ENCODE peak calls at places on chromosome 22, in nine cellular contexts. H is endothelial cell of umbilical vein, Q is sigmoid colon, L is prostate gland, N is transverse colon, C is Panc1, F is GM23338, P is stomach, A is HCT116. U is an unnamed sample. For H3K36me3, the result is how much of the 10 kb centered on the place peaks cover.

GRCh38 chr22:39724390-39724789 is 153.8 kb downstream of the CACNA1I start:
- DNase-seq in P (no peak), L (no peak), C (no peak), N (no peak), A (peak), H (no peak), Q (no peak), F (peak), U (peak)

GRCh38 chr22:24096401-24097115 is 84.7 kb upstream of the SUSD2 start:
- DNase-seq in A (no peak), P (no peak), N (no peak), L (no peak), Q (peak), C (no peak), H (no peak), F (no peak), U (peak)

GRCh38 chr22:41561335-41561734 is 525 bp downstream of the CSDC2 start:
- DNase-seq in P (no peak), H (no peak), A (no peak), Q (peak), C (no peak), N (no peak), F (peak), L (no peak), U (no peak)

GRCh38 chr22:39264344-39265116 is 19.7 kb upstream of the PDGFB start:
- DNase-seq in F (no peak), H (no peak), N (peak), C (no peak), P (no peak), L (no peak), Q (peak), A (no peak), U (no peak)

GRCh38 chr22:49214976-49215375 is 612.7 kb downstream of the BRD1 start:
- DNase-seq in C (no peak), N (peak), A (no peak), H (no peak), P (peak), F (no peak), L (no peak), Q (peak), U (peak)

GRCh38 chr22:42132457-42132856 is 1.8 kb upstream of the CYP2D6 start:
- DNase-seq in P (no peak), N (no peak), F (peak), L (no peak), H (no peak), C (no peak), Q (no peak), A (no peak), U (peak)

GRCh38 chr22:50621948-50622722 is 5.8 kb downstream of the ARSA start:
- DNase-seq in P (peak), H (no peak), L (peak), F (no peak), A (no peak), C (no peak), Q (no peak), N (peak), U (no peak)

GRCh38 chr22:17106161-17106784 is 14.9 kb downstream of the TMEM121B start:
- DNase-seq in Q (peak), L (no peak), N (no peak), P (no peak), C (no peak), F (peak), A (no peak), H (no peak), U (no peak)

GRCh38 chr22:27150530-27150909 is 493.1 kb downstream of the MIAT start:
- DNase-seq in H (no peak), F (no peak), L (no peak), N (no peak), Q (no peak), A (no peak), P (no peak), C (no peak), U (no peak)

GRCh38 chr22:49367016-49367697 is 460.5 kb downstream of the BRD1 start:
- DNase-seq in Q (peak), F (no peak), P (peak), L (no peak), N (no peak), C (no peak), A (no peak), H (no peak), U (no peak)

GRCh38 chr22:46607483-46608114 is 12.6 kb upstream of the GRAMD4 start:
- DNase-seq in H (no peak), Q (no peak), A (no peak), N (no peak), F (no peak), C (no peak), P (no peak), L (peak), U (no peak)

GRCh38 chr22:48488611-48489456 is 1338.8 kb downstream of the BRD1 start:
- DNase-seq in N (no peak), P (no peak), H (no peak), L (no peak), Q (peak), F (peak), A (no peak), C (no peak), U (peak)

GRCh38 chr22:44212936-44213335 is 32.2 kb downstream of the PARVG start:
- DNase-seq in L (no peak), F (no peak), C (no peak), N (no peak), A (no peak), Q (no peak), H (no peak), P (no peak), U (no peak)

GRCh38 chr22:35558031-35558430 is 17.4 kb downstream of the RASD2 start:
- DNase-seq in H (no peak), P (no peak), N (no peak), Q (no peak), F (no peak), A (no peak), L (no peak), C (no peak), U (no peak)

GRCh38 chr22:27456696-27457503 is 344.7 kb downstream of the MN1 start:
- DNase-seq in C (no peak), A (no peak), L (no peak), F (no peak), Q (no peak), H (peak), P (no peak), N (no peak), U (no peak)

GRCh38 chr22:18085188-18085587 is 7.4 kb downstream of the PEX26 start:
- DNase-seq in H (no peak), C (no peak), P (peak), A (no peak), N (peak), L (no peak), F (no peak), Q (no peak), U (no peak)

GRCh38 chr22:25110596-25110845 is 89.1 kb upstream of the CRYBB3 start:
- DNase-seq in C (peak), N (no peak), A (no peak), P (no peak), F (no peak), H (no peak), L (no peak), Q (no peak), U (no peak)

GRCh38 chr22:42202669-42203068 is 67.8 kb downstream of the TCF20 start:
- DNase-seq in L (no peak), H (no peak), A (no peak), C (no peak), P (no peak), N (no peak), Q (no peak), F (no peak), U (no peak)

GRCh38 chr22:23841292-23841691 is 2.5 kb upstream of the DERL3 start:
- DNase-seq in H (no peak), A (no peak), C (no peak), F (no peak), P (no peak), L (no peak), Q (no peak), N (no peak), U (no peak)

GRCh38 chr22:43824724-43825485 is 12.8 kb upstream of the EFCAB6 start:
- DNase-seq in Q (no peak), F (no peak), N (no peak), A (no peak), L (no peak), C (no peak), H (no peak), P (peak), U (no peak)

GRCh38 chr22:17266261-17266971 is 47.2 kb upstream of the ADA2 start:
- DNase-seq in H (no peak), C (no peak), F (peak), Q (no peak), A (no peak), L (no peak), N (peak), P (no peak), U (no peak)

GRCh38 chr22:20748820-20749428 is 25.0 kb upstream of the SERPIND1 start:
- DNase-seq in L (peak), C (no peak), F (no peak), N (no peak), H (peak), Q (no peak), P (no peak), A (no peak), U (no peak)

GRCh38 chr22:41562461-41562860 is 1.7 kb downstream of the CSDC2 start:
- DNase-seq in F (no peak), L (no peak), A (no peak), P (no peak), Q (no peak), H (no peak), N (no peak), C (no peak), U (no peak)

GRCh38 chr22:43891360-43892182 is at the start of gene PNPLA5:
- DNase-seq in H (no peak), P (no peak), N (no peak), Q (no peak), C (no peak), F (peak), L (no peak), A (no peak), U (no peak)

GRCh38 chr22:48342732-48343131 is 1484.9 kb downstream of the BRD1 start:
- DNase-seq in L (no peak), F (no peak), P (no peak), Q (peak), N (no peak), A (no peak), H (no peak), C (no peak), U (no peak)

GRCh38 chr22:44314425-44315067 is 1.8 kb upstream of the SHISAL1 start:
- DNase-seq in A (no peak), H (no peak), L (no peak), F (no peak), C (no peak), P (no peak), Q (no peak), N (no peak), U (no peak)

GRCh38 chr22:40021401-40022000 is 26.7 kb downstream of the FAM83F start:
- DNase-seq in H (no peak), N (no peak), P (no peak), Q (no peak), F (no peak), C (no peak), A (no peak), L (no peak), U (no peak)

GRCh38 chr22:47817380-47817779 is 1054.9 kb downstream of the TBC1D22A start:
- DNase-seq in A (no peak), L (no peak), Q (no peak), C (no peak), P (no peak), H (no peak), N (no peak), F (no peak), U (no peak)

GRCh38 chr22:35597692-35598395 is 19.3 kb downstream of the MB start:
- DNase-seq in C (no peak), N (no peak), L (no peak), Q (no peak), F (no peak), P (no peak), A (no peak), H (no peak), U (no peak)

GRCh38 chr22:25143161-25144076 is 56.2 kb upstream of the CRYBB3 start:
- DNase-seq in P (no peak), A (no peak), N (no peak), H (peak), L (no peak), C (no peak), Q (no peak), F (no peak), U (no peak)

GRCh38 chr22:41094036-41094435 is 1.6 kb downstream of the EP300 start:
- DNase-seq in P (no peak), C (no peak), L (no peak), F (peak), H (peak), N (peak), Q (no peak), A (no peak), U (no peak)

GRCh38 chr22:24930678-24931077 is 15.8 kb downstream of the LHFPL7 start:
- DNase-seq in F (no peak), C (no peak), A (no peak), N (no peak), H (no peak), P (no peak), Q (no peak), L (no peak), U (no peak)

GRCh38 chr22:26463688-26464087 is 19.9 kb downstream of the HPS4 start:
- DNase-seq in Q (no peak), N (no peak), L (no peak), A (no peak), P (no peak), F (no peak), C (no peak), H (no peak), U (no peak)

GRCh38 chr22:39686178-39686620 is 115.6 kb downstream of the CACNA1I start:
- DNase-seq in H (no peak), A (no peak), F (no peak), L (no peak), Q (no peak), P (no peak), N (no peak), C (no peak), U (no peak)

GRCh38 chr22:44247346-44247745 is 65.4 kb downstream of the SHISAL1 start:
- DNase-seq in A (no peak), F (no peak), P (peak), L (no peak), C (no peak), H (no peak), N (no peak), Q (no peak), U (no peak)

GRCh38 chr22:49935561-49935960 is 17.1 kb downstream of the CRELD2 start:
- DNase-seq in P (no peak), N (no peak), Q (no peak), A (no peak), F (peak), C (no peak), H (no peak), L (no peak), U (no peak)

GRCh38 chr22:36221799-36222751 is 17.3 kb downstream of the APOL2 start:
- DNase-seq in Q (no peak), F (peak), A (peak), P (peak), L (peak), H (peak), N (peak), C (peak), U (no peak)

GRCh38 chr22:40728731-40729189 is 49.5 kb downstream of the MCHR1 start:
- DNase-seq in C (no peak), Q (no peak), A (no peak), L (peak), N (peak), H (no peak), P (peak), F (no peak), U (no peak)

GRCh38 chr22:48169227-48169626 is 1406.8 kb downstream of the TBC1D22A start:
- DNase-seq in F (no peak), C (no peak), L (no peak), H (no peak), A (no peak), P (no peak), N (no peak), Q (no peak), U (peak)

GRCh38 chr22:30289126-30289979 is at the start of gene CASTOR1:
- DNase-seq in N (peak), F (peak), Q (peak), P (peak), C (peak), H (peak), A (peak), L (peak), U (peak)

GRCh38 chr22:30290318-30290678 is 993 bp upstream of the CASTOR1 start:
- DNase-seq in P (no peak), H (peak), C (no peak), A (no peak), L (peak), F (no peak), N (no peak), Q (no peak), U (no peak)

GRCh38 chr22:30288414-30289125 is 735 bp downstream of the CASTOR1 start:
- DNase-seq in L (no peak), P (no peak), C (no peak), N (no peak), A (no peak), Q (peak), F (no peak), H (no peak), U (no peak)

GRCh38 chr22:30290679-30291333 is 1.5 kb upstream of the CASTOR1 start:
- DNase-seq in H (peak), C (no peak), Q (peak), N (peak), F (peak), P (peak), A (no peak), L (peak), U (peak)

DNA sequence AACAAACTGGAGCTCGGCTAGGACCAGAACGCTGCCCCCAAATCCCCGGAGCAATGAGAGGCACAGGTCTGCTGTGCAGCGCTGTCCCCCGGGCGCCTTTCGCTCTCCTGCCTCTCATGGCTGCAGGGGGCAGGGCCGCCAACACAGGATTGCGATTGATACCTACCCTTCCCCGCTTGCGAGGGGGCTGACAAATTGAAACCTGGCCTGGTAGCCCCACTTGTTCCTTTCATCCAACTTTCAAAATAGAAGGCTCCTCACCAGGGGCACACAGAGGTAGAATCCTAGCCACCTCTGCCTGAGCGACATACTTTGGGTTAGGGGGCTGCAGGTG is 642 bp upstream of the CASTOR1 start:
- DNase-seq in A (no peak), C (no peak), P (no peak), N (no peak), H (no peak), L (no peak), Q (no peak), F (peak), U (no peak)
- H3K36me3 ChIP-seq in A (under half), C (under half), P (under half), N (under half), H (under half), L (under half), Q (under half), F (under half), U (under half)

DNA sequence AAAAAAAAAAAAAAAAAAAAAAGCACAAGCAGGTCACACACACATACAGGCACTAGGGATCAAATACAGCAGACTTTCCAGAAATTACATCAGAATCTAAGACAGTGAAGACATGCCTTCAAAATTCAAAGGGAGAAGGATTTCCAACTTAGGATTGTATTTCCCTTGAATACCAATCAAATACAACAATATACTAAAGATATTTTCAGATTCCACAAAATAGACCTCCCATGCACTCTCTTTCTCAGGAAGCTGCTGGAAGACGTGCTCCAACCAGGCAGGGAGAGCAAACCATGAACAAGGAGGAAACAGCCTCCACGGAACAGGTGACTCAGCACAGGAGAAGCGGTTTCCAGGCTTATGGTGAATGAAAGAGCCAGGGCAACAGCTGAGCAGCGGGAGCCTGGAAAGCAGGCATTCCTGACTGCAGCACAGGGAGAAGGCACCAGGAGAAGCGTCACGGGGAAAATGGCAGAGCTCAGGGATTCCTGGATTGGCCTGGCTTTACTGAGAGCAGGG is 32.0 kb downstream of the TMEM184B start:
- DNase-seq in H (peak), L (peak), Q (no peak), C (no peak), N (peak), P (peak), A (peak), F (peak), U (no peak)
- TF ChIP-seq POLR2AphosphoS5 in H (peak), L (peak), Q (no peak), C (no peak), N (peak), P (peak), A (peak), F (no peak), U (no peak)

DNA sequence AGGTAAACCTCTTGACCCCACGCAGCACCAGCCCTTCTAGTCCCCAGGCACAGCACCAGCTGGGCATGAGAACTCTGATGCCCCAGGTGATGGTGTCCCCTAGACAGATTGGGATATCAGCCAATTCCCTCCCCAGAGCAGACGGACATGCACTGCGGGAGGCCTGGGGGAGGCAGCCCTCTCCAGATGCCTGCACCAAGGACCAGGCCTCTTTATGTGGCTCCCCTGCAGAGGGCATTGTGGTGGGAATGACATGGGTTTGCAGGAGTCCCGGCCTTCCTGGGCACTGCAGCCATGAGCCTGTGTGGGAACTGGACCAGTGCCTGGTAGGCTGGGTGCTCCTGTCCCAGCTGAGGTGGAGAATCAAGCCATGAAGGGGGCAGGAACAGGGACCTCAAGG is 25.9 kb downstream of the PPM1F start:
- DNase-seq in N (no peak), Q (no peak), P (no peak), L (no peak), C (no peak), A (no peak), H (no peak), F (no peak), U (no peak)
- H3K4me3 ChIP-seq in N (no peak), Q (no peak), P (no peak), L (no peak), C (no peak), A (no peak), H (no peak), F (no peak), U (no peak)

GRCh38 chr22:19398680-19399079 is 32.9 kb downstream of the HIRA start:
- DNase-seq in P (no peak), Q (no peak), A (no peak), N (no peak), H (no peak), L (no peak), F (no peak), C (no peak), U (no peak)

GRCh38 chr22:19402642-19403191 is 28.8 kb downstream of the HIRA start:
- DNase-seq in F (no peak), Q (no peak), A (no peak), N (no peak), H (no peak), L (no peak), C (no peak), P (no peak), U (no peak)

GRCh38 chr22:19400881-19401280 is 30.7 kb downstream of the HIRA start:
- DNase-seq in C (no peak), P (no peak), N (no peak), F (no peak), H (no peak), Q (peak), L (no peak), A (no peak), U (no peak)

GRCh38 chr22:19404676-19405075 is 26.9 kb downstream of the HIRA start:
- DNase-seq in Q (no peak), F (no peak), N (no peak), L (no peak), P (no peak), H (no peak), C (no peak), A (no peak), U (no peak)

GRCh38 chr22:19401483-19401882 is 30.1 kb downstream of the HIRA start:
- DNase-seq in H (no peak), A (no peak), C (no peak), P (no peak), F (no peak), Q (no peak), L (no peak), N (no peak), U (no peak)
- H3K36me3 ChIP-seq in H (under half), A (under half), C (under half), P (half or more), F (under half), Q (under half), L (under half), N (under half), U (half or more)

GRCh38 chr22:45548991-45549736 is 46.5 kb downstream of the FBLN1 start:
- DNase-seq in N (peak), A (peak), P (peak), C (no peak), F (peak), L (peak), H (no peak), Q (peak), U (peak)
- TF ChIP-seq POLR2AphosphoS5 in N (peak), A (no peak), P (peak), C (no peak), F (no peak), L (peak), H (no peak), Q (peak), U (no peak)

DNA sequence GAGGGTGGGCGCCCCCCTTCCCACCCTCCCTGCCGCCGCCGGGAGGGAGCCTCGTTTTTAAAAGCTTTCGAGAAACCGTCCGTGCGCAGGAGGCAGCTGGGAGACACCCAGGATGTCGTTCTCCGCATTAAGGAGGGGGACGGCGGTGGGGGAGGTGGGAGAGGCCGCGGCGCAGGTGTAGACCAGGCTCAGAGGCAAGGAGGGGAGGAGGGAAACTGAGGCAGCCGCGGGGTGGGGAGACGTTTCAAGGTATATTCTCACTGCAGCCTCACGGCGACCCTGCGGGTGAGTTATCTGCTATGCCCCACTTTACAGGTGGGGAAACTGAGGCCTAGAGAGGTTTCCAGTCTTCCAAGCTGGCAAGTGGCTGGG is 42.7 kb downstream of the CYTH4 start:
- DNase-seq in N (no peak), C (no peak), P (no peak), H (no peak), L (no peak), F (no peak), Q (no peak), A (no peak), U (no peak)
- H3K4me3 ChIP-seq in N (peak), C (no peak), P (peak), H (no peak), L (peak), F (peak), Q (no peak), A (no peak), U (no peak)